ENCODE peak calls at places on chromosomes 2 and 18, in nine cellular contexts. One of them, this sample, is unnamed.

GRCh38 chr2:231364961-231365810 is 30.3 kb upstream of the B3GNT7 start:
- DNase-seq in activated effector memory CD4-positive, alpha-beta T cell treated with anti-CD3 and anti-CD28 coated beads, Interleukin-2, amount 50 U/mL, for 16 hours: no peak
- DNase-seq in tibial artery: no peak
- DNase-seq in HEK293T: no peak
- DNase-seq in EL: peak
- DNase-seq in HFFc6: peak
- DNase-seq in memory B cell: no peak
- DNase-seq in A549: peak
- DNase-seq in effector memory CD8-positive, alpha-beta T cell: no peak
- DNase-seq in this sample: no peak

GRCh38 chr2:201813996-201814845 is 7.9 kb downstream of the CDK15 start:
- DNase-seq in activated effector memory CD4-positive, alpha-beta T cell treated with anti-CD3 and anti-CD28 coated beads, Interleukin-2, amount 50 U/mL, for 16 hours: no peak
- DNase-seq in tibial artery: no peak
- DNase-seq in HEK293T: no peak
- DNase-seq in EL: no peak
- DNase-seq in HFFc6: no peak
- DNase-seq in memory B cell: no peak
- DNase-seq in A549: no peak
- DNase-seq in effector memory CD8-positive, alpha-beta T cell: no peak
- DNase-seq in this sample: no peak

GRCh38 chr18:76468345-76469275 is 26.4 kb downstream of the ZNF516 start:
- DNase-seq in activated effector memory CD4-positive, alpha-beta T cell treated with anti-CD3 and anti-CD28 coated beads, Interleukin-2, amount 50 U/mL, for 16 hours: no peak
- DNase-seq in tibial artery: no peak
- DNase-seq in HEK293T: no peak
- DNase-seq in EL: no peak
- DNase-seq in HFFc6: no peak
- DNase-seq in memory B cell: no peak
- DNase-seq in A549: no peak
- DNase-seq in effector memory CD8-positive, alpha-beta T cell: no peak
- DNase-seq in this sample: no peak

GRCh38 chr2:222977121-222977520 is 74.9 kb upstream of the KCNE4 start:
- DNase-seq in activated effector memory CD4-positive, alpha-beta T cell treated with anti-CD3 and anti-CD28 coated beads, Interleukin-2, amount 50 U/mL, for 16 hours: no peak
- DNase-seq in tibial artery: no peak
- DNase-seq in HEK293T: no peak
- DNase-seq in EL: no peak
- DNase-seq in HFFc6: no peak
- DNase-seq in memory B cell: no peak
- DNase-seq in A549: no peak
- DNase-seq in effector memory CD8-positive, alpha-beta T cell: no peak
- DNase-seq in this sample: no peak

GRCh38 chr18:2978626-2979025 is 34.3 kb downstream of the LPIN2 start:
- DNase-seq in activated effector memory CD4-positive, alpha-beta T cell treated with anti-CD3 and anti-CD28 coated beads, Interleukin-2, amount 50 U/mL, for 16 hours: peak
- DNase-seq in tibial artery: no peak
- DNase-seq in HEK293T: no peak
- DNase-seq in EL: peak
- DNase-seq in HFFc6: peak
- DNase-seq in memory B cell: no peak
- DNase-seq in A549: peak
- DNase-seq in effector memory CD8-positive, alpha-beta T cell: no peak
- DNase-seq in this sample: peak

GRCh38 chr2:100237770-100238169 is 84.5 kb downstream of the LONRF2 start:
- DNase-seq in activated effector memory CD4-positive, alpha-beta T cell treated with anti-CD3 and anti-CD28 coated beads, Interleukin-2, amount 50 U/mL, for 16 hours: no peak
- DNase-seq in tibial artery: no peak
- DNase-seq in HEK293T: peak
- DNase-seq in EL: no peak
- DNase-seq in HFFc6: no peak
- DNase-seq in memory B cell: no peak
- DNase-seq in A549: no peak
- DNase-seq in effector memory CD8-positive, alpha-beta T cell: no peak
- DNase-seq in this sample: no peak

GRCh38 chr18:61201516-61201915 is 131.7 kb upstream of the CDH20 start:
- DNase-seq in activated effector memory CD4-positive, alpha-beta T cell treated with anti-CD3 and anti-CD28 coated beads, Interleukin-2, amount 50 U/mL, for 16 hours: no peak
- DNase-seq in tibial artery: no peak
- DNase-seq in HEK293T: no peak
- DNase-seq in EL: no peak
- DNase-seq in HFFc6: no peak
- DNase-seq in memory B cell: no peak
- DNase-seq in A549: no peak
- DNase-seq in effector memory CD8-positive, alpha-beta T cell: no peak
- DNase-seq in this sample: no peak

GRCh38 chr2:241066171-241066892 is 35.8 kb downstream of the MTERF4 start:
- DNase-seq in activated effector memory CD4-positive, alpha-beta T cell treated with anti-CD3 and anti-CD28 coated beads, Interleukin-2, amount 50 U/mL, for 16 hours: no peak
- DNase-seq in tibial artery: no peak
- DNase-seq in HEK293T: no peak
- DNase-seq in EL: no peak
- DNase-seq in HFFc6: no peak
- DNase-seq in memory B cell: no peak
- DNase-seq in A549: no peak
- DNase-seq in effector memory CD8-positive, alpha-beta T cell: no peak
- DNase-seq in this sample: no peak

GRCh38 chr18:35247412-35248249 is 6.8 kb downstream of the ZNF397 start:
- DNase-seq in activated effector memory CD4-positive, alpha-beta T cell treated with anti-CD3 and anti-CD28 coated beads, Interleukin-2, amount 50 U/mL, for 16 hours: no peak
- DNase-seq in tibial artery: no peak
- DNase-seq in HEK293T: no peak
- DNase-seq in EL: no peak
- DNase-seq in HFFc6: no peak
- DNase-seq in memory B cell: peak
- DNase-seq in A549: no peak
- DNase-seq in effector memory CD8-positive, alpha-beta T cell: no peak
- DNase-seq in this sample: no peak